ENCODE peak calls at places on chromosomes 7 and 10, in eight cellular contexts. B is GM23248, L is body of pancreas, V is cardiac muscle cell, U is hepatocyte, J is IMR-90, O is OCI-LY7, S is A549. F is an unnamed sample.

GRCh38 chr7:84271550-84271949 is 77.0 kb upstream of the SEMA3A start:
- DNase-seq in O (no peak), J (peak; percentile 45), U (no peak), S (no peak), V (peak; percentile 65), B (peak; percentile 68), L (no peak), F (no peak)

GRCh38 chr7:130420943-130421578 is 19.8 kb downstream of the CEP41 start:
- DNase-seq in B (peak; percentile 59), J (peak; percentile 28), O (no peak), L (no peak), U (no peak), S (no peak), V (peak; percentile 9), F (no peak)

GRCh38 chr10:124637746-124638145 is 106.4 kb downstream of the FAM53B start:
- DNase-seq in V (no peak), L (no peak), O (no peak), J (no peak), S (no peak), U (no peak), B (no peak), F (no peak)

GRCh38 chr10:70950062-70950461 is 61.7 kb upstream of the PCBD1 start:
- DNase-seq in S (no peak), O (no peak), U (no peak), L (no peak), B (no peak), J (no peak), V (no peak), F (no peak)

GRCh38 chr10:8070440-8070839 is 16.0 kb downstream of the GATA3 start:
- DNase-seq in O (no peak), B (no peak), L (no peak), J (no peak), U (no peak), S (no peak), V (no peak), F (no peak)

GRCh38 chr10:44807451-44807850 is 103.7 kb upstream of the TMEM72 start:
- DNase-seq in S (no peak), V (no peak), O (no peak), J (no peak), L (no peak), B (peak; percentile 35), U (no peak), F (no peak)

GRCh38 chr7:137017221-137017620 is 148.8 kb downstream of the CHRM2 start:
- DNase-seq in V (no peak), B (no peak), J (peak; percentile 55), O (no peak), U (no peak), L (no peak), S (no peak), F (no peak)

GRCh38 chr7:24828871-24829661 is 71.8 kb upstream of the GSDME start:
- DNase-seq in S (no peak), O (no peak), J (no peak), L (peak; percentile 21), B (no peak), V (peak; percentile 62), U (peak; percentile 17), F (peak; percentile 75)

GRCh38 chr10:97109562-97109961 is 76.2 kb downstream of the SLIT1 start:
- DNase-seq in S (no peak), L (peak; percentile 13), U (no peak), V (no peak), O (no peak), J (no peak), B (no peak), F (no peak)

GRCh38 chr7:47792521-47793121 is 155.6 kb downstream of the PKD1L1 start:
- DNase-seq in J (no peak), S (no peak), L (no peak), O (peak; percentile 14), V (peak; percentile 61), B (peak; percentile 25), U (no peak), F (no peak)

GRCh38 chr7:116571037-116571436 is 46.2 kb downstream of the CAV1 start:
- DNase-seq in S (no peak), L (no peak), V (peak; percentile 65), J (peak; percentile 93), B (peak; percentile 92), U (no peak), O (no peak), F (no peak)

GRCh38 chr7:152145853-152146466 is 120.5 kb downstream of the GALNT11 start:
- DNase-seq in L (peak; percentile 58), O (peak; percentile 30), B (peak; percentile 67), V (peak; percentile 72), U (peak; percentile 53), J (peak; percentile 71), S (peak; percentile 32), F (peak; percentile 62)

GRCh38 chr7:114481995-114482394 is 67.4 kb downstream of the FOXP2 start:
- DNase-seq in J (peak; percentile 69), V (peak; percentile 74), O (no peak), B (peak; percentile 66), S (no peak), U (no peak), L (no peak), F (no peak)

GRCh38 chr7:14236834-14237233 is 247.4 kb upstream of the ETV1 start:
- DNase-seq in O (no peak), J (no peak), S (no peak), U (no peak), L (no peak), B (no peak), V (no peak), F (no peak)

GRCh38 chr7:101720324-101720723 is 91.2 kb upstream of the MYL10 start:
- DNase-seq in V (no peak), U (peak; percentile 3), B (no peak), L (no peak), S (no peak), J (no peak), O (no peak), F (no peak)

GRCh38 chr7:101717986-101718746 is 89.1 kb upstream of the MYL10 start:
- DNase-seq in L (no peak), V (peak; percentile 81), S (no peak), J (peak; percentile 86), B (peak; percentile 73), O (no peak), U (peak; percentile 80), F (no peak)

GRCh38 chr7:101722247-101722646 is 93.2 kb upstream of the MYL10 start:
- DNase-seq in O (no peak), B (no peak), J (peak; percentile 63), V (no peak), U (peak; percentile 57), S (no peak), L (no peak), F (no peak)

GRCh38 chr7:101714097-101714496 is 85.0 kb upstream of the MYL10 start:
- DNase-seq in O (no peak), J (no peak), B (no peak), V (no peak), U (no peak), S (no peak), L (no peak), F (no peak)

DNA sequence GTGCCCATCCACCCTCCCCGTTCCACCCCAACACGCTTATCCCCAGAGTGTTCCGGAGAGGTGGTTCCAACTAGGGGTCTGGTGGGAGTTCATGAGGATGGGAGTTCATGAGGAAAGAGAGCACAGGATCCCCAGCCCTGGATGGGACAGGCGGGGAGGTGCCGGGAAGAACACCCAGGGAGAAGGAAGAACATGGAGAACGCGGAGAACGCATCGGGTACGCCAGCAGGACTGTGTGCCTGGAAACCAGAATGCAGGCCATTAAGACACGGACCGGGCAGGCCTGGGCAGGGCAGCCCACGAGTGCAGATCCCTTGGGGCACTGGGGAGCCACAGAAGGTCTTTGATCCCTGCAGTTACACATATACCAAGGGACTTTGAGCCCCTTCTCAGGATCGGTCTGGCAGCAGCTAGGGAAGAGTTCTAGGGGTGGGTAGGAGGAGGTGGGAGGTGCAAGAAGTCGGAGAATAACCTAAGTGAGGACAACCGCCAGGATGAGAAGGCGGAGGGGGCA is 89.7 kb upstream of the MYL10 start:
- DNase-seq in B (no peak), S (no peak), V (no peak), O (no peak), U (no peak), L (no peak), J (no peak), F (no peak)
- H3K4me3 ChIP-seq in B (no peak overlapping the region), S (no peak overlapping the region), V (no peak overlapping the region), O (no peak overlapping the region), U (no peak overlapping the region), L (no peak overlapping the region), J (no peak overlapping the region), F (no peak overlapping the region)

GRCh38 chr10:131776496-131776895 is 124.3 kb upstream of the PPP2R2D start:
- DNase-seq in V (no peak), O (no peak), U (no peak), B (no peak), J (no peak), L (no peak), S (no peak), F (no peak)

GRCh38 chr10:131778385-131778784 is 122.4 kb upstream of the PPP2R2D start:
- DNase-seq in S (no peak), B (no peak), U (no peak), O (no peak), V (no peak), J (no peak), L (no peak), F (no peak)

GRCh38 chr10:131775833-131776232 is 125.0 kb upstream of the PPP2R2D start:
- DNase-seq in O (no peak), U (no peak), V (no peak), S (no peak), B (no peak), J (no peak), L (no peak), F (no peak)

GRCh38 chr10:131777921-131778320 is 122.9 kb upstream of the PPP2R2D start:
- DNase-seq in J (no peak), B (no peak), V (no peak), L (no peak), S (no peak), U (no peak), O (no peak), F (no peak)

GRCh38 chr10:131777162-131777561 is 123.6 kb upstream of the PPP2R2D start:
- DNase-seq in L (no peak), O (no peak), V (no peak), U (no peak), S (no peak), B (no peak), J (no peak), F (no peak)
- H3K9me3 ChIP-seq in L (no peaks in the 10 kb centered on the region), O (peaks cover 8% of the 10 kb centered on the region), V (no peaks in the 10 kb centered on the region), U (no peaks in the 10 kb centered on the region), S (peaks cover 30% of the 10 kb centered on the region), B (no peaks in the 10 kb centered on the region), J (peaks cover 64% of the 10 kb centered on the region), F (peaks cover 22% of the 10 kb centered on the region)

GRCh38 chr10:132994811-132995210 is 52.4 kb upstream of the CFAP46 start:
- DNase-seq in U (no peak), B (no peak), L (no peak), O (no peak), V (no peak), S (no peak), J (no peak), F (no peak)
- H3K4me3 ChIP-seq in U (no peak overlapping the region), B (peak overlapping the region; percentile 77), L (no peak overlapping the region), O (no peak overlapping the region), V (no peak overlapping the region), S (no peak overlapping the region), J (no peak overlapping the region), F (no peak overlapping the region)

DNA sequence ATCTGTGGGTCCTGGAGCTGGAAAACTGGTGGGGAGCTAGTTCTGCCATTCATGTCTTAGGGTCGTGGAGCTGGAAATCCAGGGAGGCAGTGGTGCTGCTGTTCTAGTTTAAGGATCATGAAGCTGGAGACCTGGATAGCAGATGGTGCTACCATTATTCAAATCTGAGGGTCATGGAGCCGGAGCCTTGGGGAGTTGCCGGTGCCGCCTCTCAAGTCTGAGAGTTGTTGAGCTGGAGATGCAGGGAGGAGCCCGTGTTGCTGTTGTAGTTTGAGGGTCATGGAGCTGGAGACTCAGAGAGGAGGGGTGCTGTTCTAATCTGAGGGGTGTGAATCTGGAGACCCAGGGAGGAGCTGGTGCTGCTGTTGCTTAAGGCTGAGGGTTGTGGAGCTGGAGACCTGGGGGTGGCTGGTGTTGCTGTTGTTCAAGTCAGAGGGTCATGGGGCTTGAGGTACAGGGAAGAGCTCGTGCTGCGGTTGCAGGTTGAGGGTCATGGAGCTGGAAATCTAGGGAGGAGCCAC is 86.0 kb upstream of the ZNF479 start:
- DNase-seq in J (no peak), U (no peak), B (no peak), S (no peak), V (no peak), L (no peak), O (no peak), F (no peak)
- H3K9me3 ChIP-seq in J (peaks cover 50% of the 10 kb centered on the region), U (no peaks in the 10 kb centered on the region), B (no peaks in the 10 kb centered on the region), S (peaks cover 3% of the 10 kb centered on the region), V (no peaks in the 10 kb centered on the region), L (no peaks in the 10 kb centered on the region), O (no peaks in the 10 kb centered on the region), F (no peaks in the 10 kb centered on the region)

F was measured in Caco-2.